ENCODE peak calls at places on chromosomes 11 and 22, in nine cellular contexts. C, Q, M, J, U, Y, A, S and F are unnamed samples.

GRCh38 chr22:37279469-37279868 is 2.8 kb upstream of the CYTH4 start:
- DNase-seq in C (no peak), Q (no peak), M (peak), J (no peak), U (no peak), Y (peak), A (no peak), S (no peak), F (no peak)

GRCh38 chr11:86931965-86932332 is 23.2 kb downstream of the FZD4 start:
- DNase-seq in C (no peak), Q (no peak), M (peak), J (no peak), U (peak), Y (no peak), A (no peak), S (no peak), F (no peak)

GRCh38 chr11:118277312-118277711 is 13.2 kb upstream of the MPZL2 start:
- DNase-seq in C (no peak), Q (no peak), M (peak), J (no peak), U (peak), Y (no peak), A (no peak), S (no peak), F (no peak)

GRCh38 chr11:69472766-69473519 is 8.5 kb upstream of the LINC01488 start:
- DNase-seq in C (no peak), Q (no peak), M (no peak), J (no peak), U (no peak), Y (no peak), A (no peak), S (no peak), F (no peak)

GRCh38 chr11:122138759-122139594 is 23.0 kb upstream of the BLID start:
- DNase-seq in C (no peak), Q (no peak), M (peak), J (no peak), U (no peak), Y (no peak), A (no peak), S (no peak), F (peak)

GRCh38 chr22:41873391-41873790 is 40.5 kb downstream of the SREBF2 start:
- DNase-seq in C (peak), Q (peak), M (no peak), J (no peak), U (no peak), Y (no peak), A (no peak), S (no peak), F (no peak)

GRCh38 chr22:41021039-41021654 is 70.0 kb downstream of the RBX1 start:
- DNase-seq in C (no peak), Q (no peak), M (no peak), J (no peak), U (no peak), Y (peak), A (no peak), S (no peak), F (no peak)

GRCh38 chr22:17410576-17410975 is 41.3 kb downstream of the CECR2 start:
- DNase-seq in C (no peak), Q (no peak), M (no peak), J (no peak), U (no peak), Y (no peak), A (no peak), S (no peak), F (no peak)

GRCh38 chr11:43574949-43575915 is 105.3 kb upstream of the HSD17B12 start:
- DNase-seq in C (no peak), Q (no peak), M (peak), J (no peak), U (no peak), Y (no peak), A (peak), S (no peak), F (no peak)

GRCh38 chr11:29159552-29160465 is 857.0 kb downstream of the KCNA4 start:
- DNase-seq in C (no peak), Q (no peak), M (peak), J (no peak), U (peak), Y (peak), A (peak), S (no peak), F (peak)

GRCh38 chr11:36212507-36212906 is 76.7 kb downstream of the COMMD9 start:
- DNase-seq in C (no peak), Q (no peak), M (no peak), J (no peak), U (no peak), Y (no peak), A (no peak), S (no peak), F (no peak)

GRCh38 chr11:64028398-64029115 is 7.2 kb upstream of the FLRT1 start:
- DNase-seq in C (no peak), Q (no peak), M (no peak), J (no peak), U (no peak), Y (no peak), A (no peak), S (no peak), F (peak)

GRCh38 chr11:126282361-126282741 is 542 bp upstream of the TIRAP start:
- DNase-seq in C (peak), Q (peak), M (peak), J (no peak), U (no peak), Y (peak), A (peak), S (no peak), F (no peak)

GRCh38 chr11:62842171-62842717 is 2.9 kb upstream of the WDR74 start:
- DNase-seq in C (no peak), Q (no peak), M (no peak), J (no peak), U (no peak), Y (peak), A (no peak), S (no peak), F (no peak)

GRCh38 chr22:28637225-28637624 is 42.4 kb downstream of the TTC28 start:
- DNase-seq in C (no peak), Q (no peak), M (no peak), J (no peak), U (no peak), Y (no peak), A (no peak), S (no peak), F (no peak)

GRCh38 chr11:35272391-35272821 is 133.4 kb downstream of the CD44 start:
- DNase-seq in C (peak), Q (no peak), M (no peak), J (peak), U (no peak), Y (no peak), A (no peak), S (no peak), F (no peak)

GRCh38 chr11:67345949-67346819 is 7.2 kb downstream of the POLD4 start:
- DNase-seq in C (no peak), Q (no peak), M (peak), J (no peak), U (no peak), Y (peak), A (no peak), S (no peak), F (no peak)